ENCODE peak calls at places on chromosome 22, in six cellular contexts. J is A549, R is endothelial cell of umbilical vein, S is HepG2, Q is GM12878, F is K562. X is an unnamed sample.

GRCh38 chr22:20563464-20563906 is 56.1 kb downstream of the MED15 start:
- DNase-seq in S (no peak), Q (no peak), R (no peak), J (no peak), F (no peak), X (no peak)

GRCh38 chr22:26550498-26551033 is 38.3 kb upstream of the TFIP11 start:
- DNase-seq in J (no peak), S (peak; percentile 17), F (no peak), R (no peak), Q (no peak), X (no peak)

GRCh38 chr22:49807780-49808708 is 19.6 kb downstream of the BRD1 start:
- DNase-seq in S (no peak), F (peak; percentile 45), Q (no peak), R (peak; percentile 17), J (no peak), X (no peak)

GRCh38 chr22:29617922-29618629 is 14.6 kb downstream of the NF2 start:
- DNase-seq in Q (no peak), R (no peak), F (no peak), S (no peak), J (no peak), X (no peak)

GRCh38 chr22:26568207-26568706 is 21.7 kb downstream of the TPST2 start:
- DNase-seq in F (no peak), S (no peak), J (no peak), R (peak; percentile 57), Q (no peak), X (peak; percentile 66)

GRCh38 chr22:25852223-25852622 is 110.2 kb downstream of the MYO18B start:
- DNase-seq in S (no peak), J (no peak), Q (no peak), F (no peak), R (no peak), X (no peak)

GRCh38 chr22:48180631-48181030 is 1418.2 kb downstream of the TBC1D22A start:
- DNase-seq in R (no peak), F (no peak), Q (no peak), J (no peak), S (no peak), X (no peak)

GRCh38 chr22:38513063-38513462 is 7.0 kb upstream of the DDX17 start:
- DNase-seq in F (peak; percentile 31), R (no peak), J (no peak), S (peak; percentile 42), Q (no peak), X (peak; percentile 30)

GRCh38 chr22:20533879-20534265 is 26.5 kb downstream of the MED15 start:
- DNase-seq in S (no peak), J (no peak), Q (no peak), R (no peak), F (no peak), X (no peak)

GRCh38 chr22:24989541-24989951 is 37.0 kb downstream of the KIAA1671 start:
- DNase-seq in R (no peak), Q (no peak), F (no peak), J (no peak), S (no peak), X (no peak)

GRCh38 chr22:35357883-35358621 is 22.8 kb upstream of the HMOX1 start:
- DNase-seq in J (peak; percentile 52), S (no peak), Q (no peak), F (no peak), R (no peak), X (no peak)

GRCh38 chr22:24270556-24271405 is at the start of gene SPECC1L:
- DNase-seq in J (peak; percentile 90), Q (peak; percentile 71), R (peak; percentile 96), F (peak; percentile 91), S (peak; percentile 79), X (peak; percentile 91)

GRCh38 chr22:24451162-24451561 is 23.8 kb downstream of the ADORA2A start:
- DNase-seq in Q (no peak), S (no peak), J (no peak), F (no peak), R (no peak), X (no peak)

DNA sequence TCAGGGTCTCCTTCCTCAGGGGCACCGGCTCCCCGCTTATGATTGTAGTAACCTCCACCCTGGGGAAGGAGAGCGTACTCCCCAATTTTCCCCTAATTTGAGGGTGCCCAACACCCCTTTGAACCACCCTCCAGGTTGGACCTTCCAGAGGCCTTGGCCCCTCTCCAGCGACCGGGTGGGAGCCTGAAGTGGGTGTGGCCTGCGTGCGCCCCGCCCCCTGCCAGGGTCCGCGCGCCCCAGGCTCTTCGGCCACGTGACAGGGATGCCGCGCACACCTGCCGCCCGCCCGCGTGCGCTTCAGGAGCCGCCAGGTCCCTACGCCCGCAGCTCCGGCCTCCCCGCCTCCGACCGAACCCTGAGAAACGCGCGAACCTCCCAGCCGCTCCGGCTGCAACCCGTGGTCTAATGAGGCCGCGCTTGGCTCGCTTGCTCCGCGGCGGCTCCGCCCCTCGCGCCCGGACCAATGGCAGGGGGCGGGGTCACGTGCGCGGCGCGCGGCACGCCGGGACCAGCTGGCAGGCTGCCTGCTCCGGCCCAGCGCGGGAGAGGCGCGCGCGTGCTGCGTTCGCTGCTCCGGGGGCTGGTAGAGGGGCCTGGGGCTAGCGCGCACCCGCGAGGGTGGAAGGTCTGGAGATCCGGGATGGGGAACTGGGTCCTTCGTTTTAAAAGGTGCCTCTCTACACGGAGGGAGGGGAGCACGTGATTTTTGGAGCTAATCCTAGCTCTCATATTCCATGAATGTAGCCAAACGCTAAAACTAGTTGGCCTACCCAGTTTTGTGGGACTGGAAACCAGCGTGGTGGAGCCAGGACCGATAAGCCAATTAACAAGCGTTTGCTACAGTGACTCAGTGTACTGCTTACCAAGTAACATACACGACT is at the start of gene FOXRED2:
- DNase-seq in R (peak; percentile 82), Q (no peak), J (peak; percentile 78), F (peak; percentile 93), S (peak; percentile 75), X (peak; percentile 92)
- TF ChIP-seq POLR2A in R (peak; percentile 83), Q (peak; percentile 96), J (peak; percentile 81), F (peak; percentile 79), S (peak; percentile 84), X (peak; percentile 62)

GRCh38 chr22:46758867-46759290 is 3.6 kb upstream of the TBC1D22A start:
- DNase-seq in J (peak; percentile 72), S (peak; percentile 91), F (peak; percentile 20), Q (no peak), R (peak; percentile 82), X (peak; percentile 78)
- TF ChIP-seq MAX in J (no peak), S (peak; percentile 32), F (no peak), Q (no peak), R (no peak), X (no peak)

DNA sequence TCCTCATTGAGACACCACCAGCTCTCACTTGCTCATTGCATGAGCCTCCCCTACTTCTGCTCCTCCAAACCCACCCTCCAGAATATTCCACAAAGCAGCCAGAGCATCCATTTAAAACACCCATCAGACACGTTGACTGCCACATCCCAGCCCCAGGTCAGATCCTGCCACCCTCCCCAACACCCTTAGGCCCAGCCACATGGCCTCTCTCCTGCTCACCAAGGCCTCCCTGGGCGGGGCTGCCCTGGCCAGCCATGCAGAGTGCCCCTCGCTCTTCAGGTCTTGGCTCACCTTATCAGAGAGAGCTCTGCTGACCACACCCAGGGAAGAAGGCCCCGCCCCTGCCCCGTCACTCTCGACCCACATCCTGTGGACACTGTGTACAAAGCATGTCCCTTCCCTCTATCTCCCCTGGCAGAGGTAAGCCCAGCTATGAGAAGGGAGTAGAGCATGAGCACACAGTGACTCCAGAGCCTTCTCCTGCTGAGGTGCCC is 106.8 kb downstream of the MICAL3 start:
- DNase-seq in J (no peak), S (no peak), F (peak; percentile 93), Q (no peak), R (no peak), X (no peak)
- TF ChIP-seq MYC in J (no peak), S (no peak), F (peak; percentile 57), Q (no peak), R (no peak), X (no peak)

DNA sequence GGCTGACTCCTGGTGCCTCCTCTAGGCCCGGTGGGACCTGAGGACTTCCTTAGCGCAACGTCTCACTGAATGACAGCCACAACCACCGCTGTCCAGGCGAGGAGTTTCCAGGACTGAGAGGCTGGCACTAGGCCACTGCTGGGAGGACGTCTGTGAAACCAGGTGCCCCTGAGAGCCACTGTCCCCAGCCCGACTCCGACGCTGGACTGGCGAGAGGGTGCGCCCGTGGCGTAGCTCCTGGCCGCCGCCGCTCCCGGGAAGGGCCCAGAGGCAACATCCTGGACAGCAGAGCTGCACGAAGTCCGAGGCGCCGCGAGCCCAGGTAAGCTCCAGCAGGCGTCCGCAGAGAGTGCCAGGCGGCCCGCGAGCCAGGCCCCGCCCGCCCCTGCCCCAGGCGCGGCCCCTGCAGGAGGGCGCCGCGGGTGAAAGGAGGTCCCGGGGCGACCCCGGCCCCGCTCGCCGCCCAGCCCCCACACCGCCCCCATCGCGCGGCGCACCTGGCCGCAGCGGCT is 525 bp downstream of the DGCR2 start:
- DNase-seq in Q (no peak), R (peak; percentile 54), J (peak; percentile 19), F (peak; percentile 98), S (no peak), X (peak; percentile 69)
- TF ChIP-seq POLR2A in Q (peak; percentile 7), R (no peak), J (no peak), F (no peak), S (no peak), X (no peak)

DNA sequence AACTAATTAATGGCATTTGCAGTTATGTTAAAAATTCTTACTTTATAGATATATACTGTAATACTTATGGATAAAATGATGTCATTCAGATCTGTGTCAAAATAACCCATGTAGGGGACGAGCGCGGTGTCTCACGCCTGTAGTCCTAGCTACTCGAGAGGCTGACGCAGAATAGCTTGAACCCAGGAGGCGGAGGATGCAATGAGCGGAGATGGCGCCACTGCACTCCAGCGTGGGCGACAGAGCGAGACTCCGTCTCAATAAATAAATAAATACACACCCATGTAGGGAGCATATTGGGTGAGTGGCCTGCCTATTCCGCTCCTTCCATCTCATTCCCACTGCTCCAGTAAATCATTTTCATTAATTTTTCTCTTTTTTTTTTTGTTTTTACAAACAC is 7.1 kb downstream of the SNU13 start:
- DNase-seq in J (no peak), R (peak; percentile 10), S (no peak), Q (no peak), F (no peak), X (no peak)
- TF ChIP-seq MAX in J (no peak), R (no peak), S (no peak), Q (no peak), F (no peak), X (no peak)

DNA sequence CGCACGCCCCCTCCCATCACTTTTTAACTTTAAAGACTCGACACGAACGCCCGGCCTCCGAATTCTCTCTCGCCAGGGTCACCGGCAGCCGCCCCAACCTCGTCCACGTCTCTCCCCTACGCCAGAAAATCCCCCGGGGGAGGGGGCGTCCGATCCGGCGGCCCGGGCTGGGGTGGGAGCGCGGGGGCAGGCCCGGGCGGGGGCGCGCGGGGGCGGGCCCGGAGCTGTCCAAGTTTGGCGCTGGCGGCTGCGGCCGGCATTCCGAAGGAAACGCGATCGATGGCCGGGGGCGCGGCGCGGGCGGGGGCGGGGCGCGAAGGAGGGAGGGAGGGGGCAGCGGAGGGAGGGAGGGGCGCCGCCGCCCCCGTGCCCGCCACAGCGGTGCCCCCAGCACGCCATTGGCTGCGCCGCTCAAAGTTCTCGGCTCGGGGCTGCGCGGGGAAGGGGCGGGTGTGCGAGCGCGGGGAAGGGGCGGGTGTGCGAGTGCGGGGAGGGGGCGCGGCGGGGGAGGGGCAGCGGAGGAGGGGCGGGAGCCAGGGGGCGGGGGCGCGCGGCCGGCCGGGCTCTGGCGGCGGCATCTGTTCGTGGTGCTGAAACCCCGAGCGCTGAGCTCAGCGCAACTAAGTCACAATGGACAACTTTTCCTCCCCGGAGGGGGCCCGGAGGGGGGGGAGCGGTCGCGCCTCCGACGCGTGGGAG is 2.4 kb downstream of the PHF21B start:
- DNase-seq in F (peak; percentile 67), Q (no peak), S (no peak), J (peak; percentile 16), R (no peak), X (peak; percentile 14)
- TF ChIP-seq MYC in F (no peak), Q (no peak), S (no peak), J (no peak), R (no peak), X (no peak)

X was measured in NB4.